ENCODE peak calls at places on chromosomes 3 and 15, in five cellular contexts. One of them, this sample, is unnamed.

GRCh38 chr15:75835990-75836952 is 7.0 kb upstream of the UBE2Q2 start:
- DNase-seq in nephron progenitor cell: no peak
- DNase-seq in PC-9: no peak
- DNase-seq in AG04450: no peak
- DNase-seq in lung: no peak
- DNase-seq in this sample: no peak

GRCh38 chr15:94665687-94666441 is 434.5 kb downstream of the MCTP2 start:
- DNase-seq in AG04450: no peak
- DNase-seq in nephron progenitor cell: no peak
- DNase-seq in lung: no peak
- DNase-seq in PC-9: no peak
- DNase-seq in this sample: no peak

GRCh38 chr3:125440559-125440955 is 65.4 kb upstream of the ZNF148 start:
- DNase-seq in AG04450: no peak
- DNase-seq in nephron progenitor cell: no peak
- DNase-seq in PC-9: no peak
- DNase-seq in lung: peak; percentile 35
- DNase-seq in this sample: no peak

GRCh38 chr3:17135696-17136095 is 250.9 kb downstream of the PLCL2 start:
- DNase-seq in nephron progenitor cell: no peak
- DNase-seq in lung: no peak
- DNase-seq in AG04450: no peak
- DNase-seq in PC-9: no peak
- DNase-seq in this sample: no peak

GRCh38 chr15:90610220-90610619 is 80.5 kb downstream of the CRTC3 start:
- DNase-seq in PC-9: no peak
- DNase-seq in nephron progenitor cell: no peak
- DNase-seq in lung: no peak
- DNase-seq in AG04450: peak; percentile 44
- DNase-seq in this sample: no peak

GRCh38 chr3:16148783-16149182 is 25.7 kb upstream of the GALNT15 start:
- DNase-seq in PC-9: no peak
- DNase-seq in AG04450: peak; percentile 92
- DNase-seq in lung: peak; percentile 52
- DNase-seq in nephron progenitor cell: no peak
- DNase-seq in this sample: no peak

GRCh38 chr3:43259626-43260025 is 26.7 kb upstream of the SNRK start:
- DNase-seq in lung: no peak
- DNase-seq in PC-9: peak; percentile 37
- DNase-seq in nephron progenitor cell: no peak
- DNase-seq in AG04450: no peak
- DNase-seq in this sample: no peak

GRCh38 chr3:8712045-8712870 is 21.3 kb upstream of the CAV3 start:
- DNase-seq in lung: no peak
- DNase-seq in nephron progenitor cell: no peak
- DNase-seq in AG04450: no peak
- DNase-seq in PC-9: no peak
- DNase-seq in this sample: no peak

GRCh38 chr3:151367448-151367847 is 17.1 kb downstream of the P2RY12 start:
- DNase-seq in PC-9: no peak
- DNase-seq in AG04450: no peak
- DNase-seq in nephron progenitor cell: no peak
- DNase-seq in lung: no peak
- DNase-seq in this sample: no peak

GRCh38 chr3:120172070-120172469 is 77.8 kb upstream of the GSK3B start:
- DNase-seq in nephron progenitor cell: no peak
- DNase-seq in lung: no peak
- DNase-seq in AG04450: no peak
- DNase-seq in PC-9: no peak
- DNase-seq in this sample: no peak

GRCh38 chr3:196569003-196569516 is 600 bp downstream of the FBXO45 start:
- DNase-seq in AG04450: no peak
- DNase-seq in nephron progenitor cell: no peak
- DNase-seq in PC-9: peak; percentile 61
- DNase-seq in lung: peak; percentile 39
- DNase-seq in this sample: no peak

GRCh38 chr3:135927170-135927569 is 38.4 kb upstream of the PPP2R3A start:
- DNase-seq in PC-9: peak; percentile 91
- DNase-seq in lung: no peak
- DNase-seq in AG04450: no peak
- DNase-seq in nephron progenitor cell: no peak
- DNase-seq in this sample: no peak

GRCh38 chr15:99416191-99417188 is 149.3 kb upstream of the MEF2A start:
- DNase-seq in nephron progenitor cell: no peak
- DNase-seq in lung: no peak
- DNase-seq in AG04450: no peak
- DNase-seq in PC-9: no peak
- DNase-seq in this sample: no peak

GRCh38 chr3:78825118-78825857 is 942.5 kb downstream of the ROBO1 start:
- DNase-seq in lung: no peak
- DNase-seq in nephron progenitor cell: no peak
- DNase-seq in PC-9: no peak
- DNase-seq in AG04450: no peak
- DNase-seq in this sample: no peak

GRCh38 chr15:64791401-64791800 is 16.0 kb upstream of the RBPMS2 start:
- DNase-seq in AG04450: no peak
- DNase-seq in PC-9: no peak
- DNase-seq in lung: no peak
- DNase-seq in nephron progenitor cell: no peak
- DNase-seq in this sample: no peak

GRCh38 chr15:70311821-70312220 is 214.1 kb upstream of the TLE3 start:
- DNase-seq in nephron progenitor cell: no peak
- DNase-seq in AG04450: no peak
- DNase-seq in lung: no peak
- DNase-seq in PC-9: no peak
- DNase-seq in this sample: no peak

DNA sequence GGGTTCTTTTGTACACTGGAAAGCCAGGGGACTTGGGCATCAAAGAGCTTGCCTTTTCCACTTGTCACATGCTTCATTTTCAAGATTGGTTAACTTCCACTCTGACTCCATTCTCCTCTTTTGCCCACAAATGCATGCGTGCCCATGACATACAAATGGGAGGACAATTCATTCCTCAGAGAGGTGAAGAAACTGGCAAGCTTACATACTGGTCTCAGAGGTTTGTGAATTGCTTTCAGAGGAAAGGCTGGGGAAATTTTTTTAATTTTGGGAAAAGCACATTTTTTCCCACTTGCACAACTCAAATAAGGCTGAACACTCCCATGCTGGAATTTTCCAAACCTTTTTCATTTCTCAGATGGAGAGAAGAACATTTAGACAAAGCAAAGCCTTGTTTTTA is 20.9 kb upstream of the AMOTL2 start:
- DNase-seq in nephron progenitor cell: no peak
- DNase-seq in lung: no peak
- DNase-seq in PC-9: no peak
- DNase-seq in AG04450: no peak
- DNase-seq in this sample: no peak
- TF ChIP-seq CTCF in nephron progenitor cell: no peak
- TF ChIP-seq CTCF in lung: no peak
- TF ChIP-seq CTCF in PC-9: no peak
- TF ChIP-seq CTCF in AG04450: no peak
- TF ChIP-seq CTCF in this sample: no peak

DNA sequence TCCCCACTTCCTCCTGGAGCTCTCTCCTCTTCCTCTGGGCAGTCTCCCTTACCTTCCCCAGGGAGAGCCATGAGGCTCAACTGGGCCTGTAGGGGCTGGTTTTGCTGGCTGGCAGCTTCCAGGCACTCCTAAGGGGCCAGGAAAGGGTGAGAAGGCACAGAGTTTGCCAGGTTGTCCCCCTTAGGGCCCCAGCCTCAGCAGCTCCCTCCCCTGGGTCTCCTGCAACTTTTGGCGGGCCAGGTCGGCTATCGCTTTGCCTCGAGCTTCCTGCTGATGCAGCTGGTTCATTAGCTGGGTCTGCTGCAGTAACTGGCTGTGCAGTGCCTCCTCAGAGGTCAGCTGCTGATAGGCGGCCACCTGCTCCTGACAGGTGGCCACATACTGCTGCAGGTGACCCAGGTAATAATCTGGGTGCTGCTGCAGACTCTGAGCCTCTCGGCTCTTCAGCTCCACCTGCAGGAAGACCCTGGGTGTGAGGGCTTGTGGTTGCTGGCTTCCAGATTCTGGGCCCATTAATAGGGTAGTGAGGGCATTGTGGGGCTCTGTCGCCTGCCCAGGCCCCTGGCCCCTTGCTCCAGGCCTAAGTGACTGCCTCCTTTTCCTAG is 29.7 kb upstream of the OR4F6 start:
- DNase-seq in nephron progenitor cell: no peak
- DNase-seq in lung: no peak
- DNase-seq in PC-9: no peak
- DNase-seq in AG04450: no peak
- DNase-seq in this sample: no peak
- TF ChIP-seq CTCF in nephron progenitor cell: peak; percentile 11
- TF ChIP-seq CTCF in lung: no peak
- TF ChIP-seq CTCF in PC-9: peak; percentile 47
- TF ChIP-seq CTCF in AG04450: no peak
- TF ChIP-seq CTCF in this sample: no peak

GRCh38 chr15:89015412-89016097 is 72.7 kb upstream of the ABHD2 start:
- DNase-seq in lung: no peak
- DNase-seq in AG04450: no peak
- DNase-seq in nephron progenitor cell: no peak
- DNase-seq in PC-9: peak; percentile 40
- DNase-seq in this sample: no peak
- TF ChIP-seq CTCF in lung: no peak
- TF ChIP-seq CTCF in AG04450: no peak
- TF ChIP-seq CTCF in nephron progenitor cell: no peak
- TF ChIP-seq CTCF in PC-9: no peak
- TF ChIP-seq CTCF in this sample: no peak

GRCh38 chr3:37163262-37164020 is 10.9 kb downstream of the LRRFIP2 start:
- DNase-seq in AG04450: no peak
- DNase-seq in PC-9: no peak
- DNase-seq in nephron progenitor cell: no peak
- DNase-seq in lung: no peak
- DNase-seq in this sample: no peak
- TF ChIP-seq CTCF in AG04450: no peak
- TF ChIP-seq CTCF in PC-9: no peak
- TF ChIP-seq CTCF in nephron progenitor cell: no peak
- TF ChIP-seq CTCF in lung: no peak
- TF ChIP-seq CTCF in this sample: no peak

DNA sequence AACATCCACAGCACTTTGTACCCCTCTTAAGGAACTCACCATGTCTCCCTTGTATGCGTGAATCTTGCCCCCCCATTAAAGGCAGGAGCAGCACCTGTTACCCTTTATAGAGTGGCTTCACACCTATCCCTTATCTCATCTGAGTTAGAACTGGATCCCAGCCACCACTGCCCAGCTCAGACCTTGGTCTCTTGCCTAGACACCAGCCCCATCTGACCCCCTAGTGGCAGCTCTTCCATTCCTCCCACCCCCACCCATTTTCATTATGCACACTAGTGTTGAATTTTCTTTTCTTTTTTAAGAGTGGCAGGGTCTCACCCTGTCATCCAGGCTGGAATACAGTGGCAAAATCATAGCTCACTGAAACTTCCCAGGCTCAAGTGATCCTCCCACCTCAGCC is 3.2 kb upstream of the ZFYVE19 start:
- DNase-seq in AG04450: no peak
- DNase-seq in lung: no peak
- DNase-seq in PC-9: no peak
- DNase-seq in nephron progenitor cell: no peak
- DNase-seq in this sample: no peak
- TF ChIP-seq CTCF in AG04450: no peak
- TF ChIP-seq CTCF in lung: no peak
- TF ChIP-seq CTCF in PC-9: no peak
- TF ChIP-seq CTCF in nephron progenitor cell: no peak
- TF ChIP-seq CTCF in this sample: no peak

DNA sequence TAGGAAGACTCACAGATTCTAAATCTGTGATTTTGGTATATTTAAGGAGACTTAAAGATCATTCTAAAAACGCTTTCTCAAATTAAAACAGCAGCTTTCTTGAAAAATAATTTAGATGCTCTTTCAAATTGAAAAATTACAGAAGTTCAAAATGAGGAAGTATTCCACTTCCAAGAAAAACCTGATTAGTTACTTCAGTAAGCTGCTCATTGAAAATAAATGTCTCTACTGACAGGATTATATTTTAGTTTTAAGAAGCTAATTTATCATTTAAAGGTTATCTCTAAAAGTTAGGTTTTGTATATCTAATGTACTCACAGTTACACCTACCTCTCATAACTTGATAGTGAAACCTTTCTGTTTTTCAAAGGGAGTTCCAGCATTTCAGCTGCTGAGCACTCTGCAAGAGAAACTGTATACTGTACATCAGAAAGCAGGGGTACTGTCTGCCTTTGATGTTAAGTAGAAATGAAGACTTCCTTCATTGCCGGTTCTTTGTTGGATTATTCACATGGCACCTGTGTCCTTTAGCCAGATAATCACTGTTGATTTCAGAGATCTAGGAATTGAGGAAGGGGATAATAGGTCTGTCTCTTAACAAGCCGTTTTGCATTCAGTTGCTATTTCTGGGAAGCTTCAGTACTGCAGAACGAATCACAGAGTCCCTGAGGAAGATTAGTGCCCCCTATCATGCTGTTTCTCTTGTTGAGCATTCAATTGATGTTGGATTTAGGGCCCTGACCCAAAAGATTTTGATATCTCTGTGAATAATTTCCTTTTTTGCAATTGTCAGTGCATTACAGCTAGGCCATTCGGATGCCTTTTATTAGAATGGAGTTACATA is 161.7 kb downstream of the TCF12 start:
- DNase-seq in nephron progenitor cell: no peak
- DNase-seq in AG04450: no peak
- DNase-seq in PC-9: no peak
- DNase-seq in lung: no peak
- DNase-seq in this sample: no peak
- TF ChIP-seq CTCF in nephron progenitor cell: no peak
- TF ChIP-seq CTCF in AG04450: no peak
- TF ChIP-seq CTCF in PC-9: no peak
- TF ChIP-seq CTCF in lung: no peak
- TF ChIP-seq CTCF in this sample: no peak

This sample was measured in mesothelial cell of epicardium.